ENCODE peak calls at places on chromosomes 6 and 20, in seven cellular contexts. U is LoVo; Q is left colon; C is ovary; K is T follicular helper cell; V is GM20000; S is stimulated activated naive CD4-positive, alpha-beta T cell. D is an unnamed sample.

GRCh38 chr6:158003910-158004695 is 22.4 kb downstream of the SYNJ2 start:
- DNase-seq in U (no peak), Q (no peak), C (no peak), K (no peak), V (no peak), S (no peak), D (no peak)

GRCh38 chr6:151490996-151491395 is 2.8 kb upstream of the CCDC170 start:
- DNase-seq in U (no peak), Q (no peak), C (peak), K (no peak), V (no peak), S (no peak), D (no peak)

GRCh38 chr6:44699082-44699481 is 311.6 kb downstream of the CDC5L start:
- DNase-seq in U (no peak), Q (no peak), C (no peak), K (no peak), V (no peak), S (no peak), D (no peak)

GRCh38 chr20:23258747-23259121 is 91.9 kb upstream of the NXT1 start:
- DNase-seq in U (no peak), Q (no peak), C (no peak), K (no peak), V (no peak), S (no peak), D (no peak)

GRCh38 chr6:79180082-79180481 is 54.4 kb downstream of the HMGN3 start:
- DNase-seq in U (no peak), Q (no peak), C (no peak), K (no peak), V (no peak), S (no peak), D (no peak)

GRCh38 chr6:33190504-33191107 is 1.7 kb downstream of the COL11A2 start:
- DNase-seq in U (no peak), Q (no peak), C (no peak), K (no peak), V (no peak), S (no peak), D (no peak)

GRCh38 chr6:125853168-125853567 is 62.4 kb downstream of the NCOA7 start:
- DNase-seq in U (no peak), Q (no peak), C (no peak), K (no peak), V (no peak), S (no peak), D (no peak)

GRCh38 chr20:10674684-10675455 is 1.1 kb upstream of the JAG1 start:
- DNase-seq in U (peak), Q (peak), C (peak), K (no peak), V (peak), S (no peak), D (no peak)

GRCh38 chr6:3490622-3490980 is 33.8 kb upstream of the SLC22A23 start:
- DNase-seq in U (no peak), Q (no peak), C (no peak), K (no peak), V (no peak), S (no peak), D (no peak)

GRCh38 chr20:32158943-32159660 is 48.4 kb downstream of the PLAGL2 start:
- DNase-seq in U (no peak), Q (no peak), C (no peak), K (no peak), V (no peak), S (no peak), D (no peak)

GRCh38 chr20:24745617-24746350 is 203.3 kb upstream of the CST7 start:
- DNase-seq in U (no peak), Q (no peak), C (no peak), K (no peak), V (no peak), S (no peak), D (no peak)

GRCh38 chr20:7994809-7995208 is 24.8 kb downstream of the TMX4 start:
- DNase-seq in U (no peak), Q (no peak), C (no peak), K (no peak), V (no peak), S (no peak), D (no peak)

GRCh38 chr20:25364879-25365699 is 25.5 kb downstream of the ABHD12 start:
- DNase-seq in U (no peak), Q (no peak), C (no peak), K (no peak), V (no peak), S (no peak), D (no peak)

GRCh38 chr6:293185-294174 is 1.2 kb downstream of the DUSP22 start:
- DNase-seq in U (no peak), Q (peak), C (peak), K (no peak), V (no peak), S (no peak), D (no peak)

GRCh38 chr6:31120151-31120915 is at the start of gene CDSN:
- DNase-seq in U (no peak), Q (no peak), C (no peak), K (no peak), V (no peak), S (no peak), D (no peak)

GRCh38 chr6:125301435-125302391 is at the start of gene HDDC2:
- DNase-seq in U (peak), Q (peak), C (peak), K (peak), V (peak), S (peak), D (peak)

GRCh38 chr20:63087872-63088680 is 81.3 kb upstream of the BHLHE23 start:
- DNase-seq in U (no peak), Q (peak), C (no peak), K (no peak), V (no peak), S (no peak), D (no peak)

GRCh38 chr6:111727798-111728197 is 122.1 kb upstream of the TRAF3IP2 start:
- DNase-seq in U (no peak), Q (no peak), C (no peak), K (no peak), V (no peak), S (no peak), D (no peak)

GRCh38 chr20:1013566-1014340 is 11.6 kb upstream of the RSPO4 start:
- DNase-seq in U (no peak), Q (no peak), C (no peak), K (no peak), V (no peak), S (no peak), D (no peak)

GRCh38 chr6:25366785-25367657 is 87.8 kb downstream of the CARMIL1 start:
- DNase-seq in U (no peak), Q (no peak), C (no peak), K (peak), V (peak), S (peak), D (no peak)

GRCh38 chr6:156686429-156686939 is 90.7 kb upstream of the ARID1B start:
- DNase-seq in U (peak), Q (peak), C (peak), K (no peak), V (peak), S (peak), D (peak)